ENCODE peak calls at places on chromosome 12, in four cellular contexts. One of them, this sample, is unnamed.

GRCh38 chr12:119153477-119154434 is 25.0 kb upstream of the HSPB8 start:
- DNase-seq in GM12878: no peak
- DNase-seq in K562: peak; percentile 81
- DNase-seq in HepG2: no peak
- DNase-seq in this sample: no peak

GRCh38 chr12:76329163-76329562 is 19.1 kb downstream of the BBS10 start:
- DNase-seq in GM12878: no peak
- DNase-seq in K562: peak; percentile 30
- DNase-seq in HepG2: no peak
- DNase-seq in this sample: peak; percentile 21

GRCh38 chr12:64685076-64685475 is 74.1 kb downstream of the GNS start:
- DNase-seq in GM12878: no peak
- DNase-seq in HepG2: no peak
- DNase-seq in K562: no peak
- DNase-seq in this sample: no peak

GRCh38 chr12:132109741-132110140 is 34.4 kb downstream of the DDX51 start:
- DNase-seq in GM12878: no peak
- DNase-seq in K562: no peak
- DNase-seq in HepG2: no peak
- DNase-seq in this sample: no peak

GRCh38 chr12:106934277-106934676 is 21.4 kb upstream of the TMEM263 start:
- DNase-seq in K562: no peak
- DNase-seq in GM12878: no peak
- DNase-seq in HepG2: no peak
- DNase-seq in this sample: no peak

GRCh38 chr12:26113194-26113654 is 11.6 kb downstream of the BHLHE41 start:
- DNase-seq in K562: no peak
- DNase-seq in GM12878: no peak
- DNase-seq in HepG2: no peak
- DNase-seq in this sample: no peak

GRCh38 chr12:71439613-71440392 is at the start of gene LGR5:
- DNase-seq in K562: no peak
- DNase-seq in HepG2: peak; percentile 85
- DNase-seq in GM12878: no peak
- DNase-seq in this sample: no peak

GRCh38 chr12:100840748-100841147 is 46.2 kb downstream of the ANO4 start:
- DNase-seq in GM12878: no peak
- DNase-seq in HepG2: no peak
- DNase-seq in K562: no peak
- DNase-seq in this sample: no peak

GRCh38 chr12:19080918-19081317 is 48.6 kb upstream of the PLEKHA5 start:
- DNase-seq in K562: no peak
- DNase-seq in GM12878: no peak
- DNase-seq in HepG2: no peak
- DNase-seq in this sample: no peak

GRCh38 chr12:123089631-123090353 is 61.1 kb downstream of the PITPNM2 start:
- DNase-seq in HepG2: peak; percentile 88
- DNase-seq in GM12878: no peak
- DNase-seq in K562: peak; percentile 83
- DNase-seq in this sample: peak; percentile 85

GRCh38 chr12:1003600-1004271 is 12.7 kb downstream of the ERC1 start:
- DNase-seq in K562: no peak
- DNase-seq in GM12878: no peak
- DNase-seq in HepG2: peak; percentile 15
- DNase-seq in this sample: no peak

GRCh38 chr12:6759741-6760140 is 6.4 kb upstream of the PTMS start:
- DNase-seq in HepG2: no peak
- DNase-seq in K562: no peak
- DNase-seq in GM12878: no peak
- DNase-seq in this sample: no peak

GRCh38 chr12:128810182-128811127 is 13.3 kb downstream of the SLC15A4 start:
- DNase-seq in HepG2: no peak
- DNase-seq in GM12878: peak; percentile 92
- DNase-seq in K562: no peak
- DNase-seq in this sample: no peak

GRCh38 chr12:67853204-67853603 is 136.0 kb upstream of the IFNG-AS1 start:
- DNase-seq in K562: no peak
- DNase-seq in HepG2: no peak
- DNase-seq in GM12878: no peak
- DNase-seq in this sample: no peak

GRCh38 chr12:96195845-96196451 is 1.8 kb downstream of the ELK3 start:
- DNase-seq in K562: peak; percentile 51
- DNase-seq in HepG2: no peak
- DNase-seq in GM12878: no peak
- DNase-seq in this sample: peak; percentile 35

GRCh38 chr12:132056959-132057358 is 87.2 kb downstream of the DDX51 start:
- DNase-seq in GM12878: no peak
- DNase-seq in K562: no peak
- DNase-seq in HepG2: no peak
- DNase-seq in this sample: no peak

GRCh38 chr12:113477171-113477841 is 5.6 kb upstream of the LHX5 start:
- DNase-seq in GM12878: no peak
- DNase-seq in K562: no peak
- DNase-seq in HepG2: no peak
- DNase-seq in this sample: no peak

GRCh38 chr12:50734409-50735263 is 29.3 kb upstream of the ATF1 start:
- DNase-seq in K562: peak; percentile 62
- DNase-seq in HepG2: peak; percentile 25
- DNase-seq in GM12878: no peak
- DNase-seq in this sample: peak; percentile 52

GRCh38 chr12:94147991-94148840 is at the start of gene PLXNC1:
- DNase-seq in HepG2: no peak
- DNase-seq in GM12878: no peak
- DNase-seq in K562: no peak
- DNase-seq in this sample: peak; percentile 34
- TF ChIP-seq KDM1A in HepG2: no peak
- TF ChIP-seq KDM1A in GM12878: no peak
- TF ChIP-seq KDM1A in K562: no peak
- TF ChIP-seq KDM1A in this sample: no peak

DNA sequence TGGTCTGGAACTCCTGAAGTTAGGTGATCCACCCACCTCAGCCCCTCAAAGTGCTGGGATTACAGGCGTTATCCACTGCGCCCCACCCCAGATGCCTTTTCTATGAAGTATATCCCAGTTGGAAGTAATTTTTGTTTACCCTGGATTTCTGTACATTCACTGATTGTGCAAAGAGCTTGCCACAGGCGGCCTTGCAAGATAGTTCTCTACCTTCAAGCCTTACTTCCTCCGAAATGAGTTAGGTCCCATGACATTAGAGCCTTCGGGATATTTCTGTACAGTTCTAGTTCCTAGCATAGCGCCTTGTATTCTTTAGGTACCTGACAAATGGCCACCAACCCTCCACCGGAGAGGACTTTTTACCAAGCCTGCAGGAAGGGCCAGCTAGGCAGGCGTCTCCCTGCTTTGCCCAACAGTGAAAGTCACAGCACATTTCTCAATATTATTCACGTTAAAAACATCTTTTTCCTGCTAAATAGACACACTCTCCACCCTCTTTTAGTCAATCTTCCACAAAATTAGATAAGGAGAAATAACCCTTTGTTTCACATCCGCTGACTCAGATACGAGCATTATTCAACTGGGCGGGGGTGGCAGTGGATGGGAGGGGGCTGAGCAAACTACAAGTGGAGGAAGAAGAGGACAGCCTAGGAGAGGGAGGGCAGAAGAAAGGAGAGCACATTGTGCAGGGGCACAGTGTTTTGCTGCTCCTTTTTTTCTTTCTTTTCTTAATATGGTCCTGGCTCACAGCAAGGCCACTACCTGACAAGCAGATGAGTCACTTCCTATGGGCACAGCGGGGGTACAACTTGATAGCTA is 40.0 kb upstream of the CAPRIN2 start:
- DNase-seq in GM12878: no peak
- DNase-seq in K562: peak; percentile 39
- DNase-seq in HepG2: peak; percentile 67
- DNase-seq in this sample: peak; percentile 92
- TF ChIP-seq MYC in GM12878: no peak
- TF ChIP-seq MYC in K562: no peak
- TF ChIP-seq MYC in HepG2: no peak
- TF ChIP-seq MYC in this sample: no peak

GRCh38 chr12:39835517-39836489 is 216.2 kb upstream of the ABCD2 start:
- DNase-seq in K562: no peak
- DNase-seq in GM12878: peak; percentile 19
- DNase-seq in HepG2: no peak
- DNase-seq in this sample: no peak

GRCh38 chr12:39831587-39832315 is 212.1 kb upstream of the ABCD2 start:
- DNase-seq in K562: no peak
- DNase-seq in GM12878: no peak
- DNase-seq in HepG2: peak; percentile 77
- DNase-seq in this sample: peak; percentile 9

DNA sequence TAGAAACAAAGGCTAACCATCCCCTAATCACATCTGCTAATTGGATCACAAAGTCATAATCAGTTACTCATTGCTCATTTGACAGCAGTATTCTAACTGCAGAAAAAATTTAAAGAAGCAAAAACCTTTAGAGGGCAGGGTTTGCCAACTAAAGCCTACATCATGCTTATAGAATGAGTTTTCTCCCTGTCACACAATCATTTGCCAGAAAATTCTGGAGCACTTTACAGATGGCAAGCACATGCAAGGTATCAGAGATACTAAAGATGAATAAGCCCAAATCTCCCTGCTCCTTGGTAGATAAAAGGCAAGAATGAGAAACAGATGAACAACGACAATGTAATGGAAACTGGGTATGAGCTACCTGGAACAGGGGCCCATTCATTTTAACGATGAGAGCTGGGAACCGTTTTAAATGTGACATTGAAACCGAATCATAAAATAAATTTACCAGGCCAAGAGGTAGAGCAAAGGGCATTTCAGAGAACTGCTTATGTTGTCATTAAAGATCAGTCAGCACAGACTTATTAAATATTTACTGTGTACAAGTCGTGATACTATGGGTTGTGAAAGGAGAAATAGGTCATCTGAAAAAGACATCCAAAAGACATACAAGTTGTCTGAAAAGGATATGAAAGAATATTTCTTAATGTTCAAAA is 211.4 kb upstream of the ABCD2 start:
- DNase-seq in K562: no peak
- DNase-seq in HepG2: no peak
- DNase-seq in GM12878: no peak
- DNase-seq in this sample: no peak
- TF ChIP-seq CTCF in K562: no peak
- TF ChIP-seq CTCF in HepG2: no peak
- TF ChIP-seq CTCF in GM12878: no peak
- TF ChIP-seq CTCF in this sample: no peak

GRCh38 chr12:115598827-115599226 is 678.7 kb downstream of the MED13L start:
- DNase-seq in K562: no peak
- DNase-seq in HepG2: no peak
- DNase-seq in GM12878: no peak
- DNase-seq in this sample: no peak

GRCh38 chr12:115597157-115597712 is 680.3 kb downstream of the MED13L start:
- DNase-seq in HepG2: peak; percentile 10
- DNase-seq in K562: peak; percentile 9
- DNase-seq in GM12878: no peak
- DNase-seq in this sample: no peak

GRCh38 chr12:115599251-115599811 is 678.2 kb downstream of the MED13L start:
- DNase-seq in K562: no peak
- DNase-seq in HepG2: no peak
- DNase-seq in GM12878: no peak
- DNase-seq in this sample: no peak
- TF ChIP-seq KDM1A in K562: no peak
- TF ChIP-seq KDM1A in HepG2: no peak
- TF ChIP-seq KDM1A in GM12878: no peak
- TF ChIP-seq KDM1A in this sample: no peak

GRCh38 chr12:108665608-108666202 is 32.0 kb upstream of the SELPLG start:
- DNase-seq in GM12878: no peak
- DNase-seq in HepG2: peak; percentile 38
- DNase-seq in K562: no peak
- DNase-seq in this sample: no peak
- TF ChIP-seq MYC in GM12878: no peak
- TF ChIP-seq MYC in HepG2: no peak
- TF ChIP-seq MYC in K562: no peak
- TF ChIP-seq MYC in this sample: no peak

DNA sequence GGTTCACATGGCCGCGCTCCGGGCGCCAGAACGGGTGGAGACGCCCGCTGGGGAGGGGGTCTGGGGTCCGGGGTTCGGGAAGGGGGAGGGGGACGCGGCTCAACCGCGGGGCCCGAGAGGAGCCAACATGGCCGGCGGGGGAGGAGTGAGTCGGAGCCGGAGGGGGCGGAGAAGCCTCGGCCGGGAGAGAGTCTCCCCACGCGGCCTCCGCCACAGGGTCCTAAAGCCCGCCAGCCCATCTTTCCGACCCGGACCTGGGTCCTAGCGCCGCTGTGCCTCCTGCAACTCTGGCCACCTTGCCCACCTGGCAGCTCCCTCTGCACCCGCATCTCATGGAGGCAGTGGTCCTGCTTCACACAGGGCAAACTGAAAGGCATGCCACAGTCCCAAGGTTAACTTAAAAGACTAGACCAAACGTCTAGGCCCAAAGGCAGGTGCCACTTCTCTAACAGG is at the start of gene BAZ2A:
- DNase-seq in HepG2: peak; percentile 64
- DNase-seq in GM12878: no peak
- DNase-seq in K562: peak; percentile 90
- DNase-seq in this sample: peak; percentile 92
- TF ChIP-seq CTCF in HepG2: no peak
- TF ChIP-seq CTCF in GM12878: no peak
- TF ChIP-seq CTCF in K562: no peak
- TF ChIP-seq CTCF in this sample: no peak

DNA sequence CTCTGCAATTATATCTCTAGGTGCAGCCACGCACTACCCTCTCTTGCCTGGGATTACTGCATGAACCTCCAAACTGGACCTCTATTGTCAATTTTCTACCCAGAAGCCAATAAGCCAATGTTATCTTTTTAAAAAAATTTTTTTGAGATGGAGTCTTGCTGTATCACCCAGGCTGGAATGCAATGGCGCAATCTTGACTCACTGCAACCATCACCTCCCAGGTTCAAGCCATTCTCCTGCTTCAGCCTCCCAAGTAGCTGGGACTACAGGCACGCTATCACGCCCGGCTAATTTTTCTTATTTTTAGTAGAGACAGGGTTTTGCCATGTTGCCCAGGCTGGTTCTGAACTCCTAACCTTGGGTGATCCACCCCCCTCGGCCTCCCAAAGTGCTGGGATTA is 11.2 kb upstream of the PXN start:
- DNase-seq in HepG2: peak; percentile 23
- DNase-seq in K562: no peak
- DNase-seq in GM12878: no peak
- DNase-seq in this sample: peak; percentile 58
- TF ChIP-seq KDM1A in HepG2: no peak
- TF ChIP-seq KDM1A in K562: no peak
- TF ChIP-seq KDM1A in GM12878: no peak
- TF ChIP-seq KDM1A in this sample: no peak

GRCh38 chr12:28026701-28027100 is 54.2 kb upstream of the PTHLH start:
- DNase-seq in HepG2: no peak
- DNase-seq in K562: peak; percentile 17
- DNase-seq in GM12878: no peak
- DNase-seq in this sample: peak; percentile 59
- TF ChIP-seq MYC in HepG2: no peak
- TF ChIP-seq MYC in K562: no peak
- TF ChIP-seq MYC in GM12878: no peak
- TF ChIP-seq MYC in this sample: no peak

DNA sequence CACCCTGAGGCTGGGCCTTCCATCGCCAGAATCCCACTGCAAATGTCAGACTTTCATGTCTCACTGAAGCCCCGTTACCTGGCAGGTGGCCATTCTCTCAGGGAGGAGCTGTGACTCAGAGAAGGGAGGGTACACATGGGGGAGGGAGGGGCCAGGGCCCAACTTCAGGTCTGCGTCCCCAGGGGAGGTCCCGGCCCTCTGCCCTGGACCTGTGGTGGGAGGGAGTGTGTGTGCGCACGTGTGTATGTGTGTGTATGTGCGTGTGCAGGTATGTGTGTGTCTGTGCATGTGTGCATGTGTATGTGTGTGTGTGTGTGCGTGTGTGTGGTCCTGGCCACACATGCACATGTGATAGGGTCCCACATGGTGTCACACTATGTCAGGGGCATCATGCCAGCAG is 50.9 kb downstream of the MVK start:
- DNase-seq in K562: no peak
- DNase-seq in GM12878: no peak
- DNase-seq in HepG2: no peak
- DNase-seq in this sample: no peak
- TF ChIP-seq CTCF in K562: no peak
- TF ChIP-seq CTCF in GM12878: no peak
- TF ChIP-seq CTCF in HepG2: no peak
- TF ChIP-seq CTCF in this sample: no peak